ENCODE peak calls at places on chromosomes 12 and 14, in ten cellular contexts. One of them, this sample, is unnamed.

GRCh38 chr12:48818831-48819590 is 715 bp downstream of the CACNB3 start:
- DNase-seq in NCI-H510A: peak
- DNase-seq in colonic mucosa: peak
- DNase-seq in GM10248: no peak
- DNase-seq in cardiac fibroblast: peak
- DNase-seq in iPS-NIHi11: peak
- DNase-seq in posterior vena cava: no peak
- DNase-seq in Ammon's horn: no peak
- DNase-seq in aorta: peak
- DNase-seq in activated T-cell treated with anti-CD3 and anti-CD28 coated beads for 1 hour: no peak
- DNase-seq in this sample: no peak

GRCh38 chr14:51834218-51834617 is 26.2 kb upstream of the GNG2 start:
- DNase-seq in colonic mucosa: no peak
- DNase-seq in Ammon's horn: no peak
- DNase-seq in aorta: no peak
- DNase-seq in cardiac fibroblast: no peak
- DNase-seq in GM10248: no peak
- DNase-seq in posterior vena cava: no peak
- DNase-seq in NCI-H510A: no peak
- DNase-seq in iPS-NIHi11: no peak
- DNase-seq in activated T-cell treated with anti-CD3 and anti-CD28 coated beads for 1 hour: no peak
- DNase-seq in this sample: no peak

GRCh38 chr14:68589447-68590232 is 203.2 kb downstream of the ZFP36L1 start:
- DNase-seq in activated T-cell treated with anti-CD3 and anti-CD28 coated beads for 1 hour: no peak
- DNase-seq in Ammon's horn: no peak
- DNase-seq in aorta: no peak
- DNase-seq in cardiac fibroblast: peak
- DNase-seq in NCI-H510A: no peak
- DNase-seq in colonic mucosa: no peak
- DNase-seq in iPS-NIHi11: no peak
- DNase-seq in GM10248: no peak
- DNase-seq in posterior vena cava: no peak
- DNase-seq in this sample: no peak

GRCh38 chr12:39272934-39273770 is 169.8 kb downstream of the KIF21A start:
- DNase-seq in activated T-cell treated with anti-CD3 and anti-CD28 coated beads for 1 hour: no peak
- DNase-seq in GM10248: no peak
- DNase-seq in aorta: no peak
- DNase-seq in colonic mucosa: peak
- DNase-seq in Ammon's horn: peak
- DNase-seq in cardiac fibroblast: peak
- DNase-seq in posterior vena cava: no peak
- DNase-seq in NCI-H510A: no peak
- DNase-seq in iPS-NIHi11: peak
- DNase-seq in this sample: peak

GRCh38 chr12:89648211-89648930 is 60.3 kb downstream of the ATP2B1 start:
- DNase-seq in cardiac fibroblast: no peak
- DNase-seq in activated T-cell treated with anti-CD3 and anti-CD28 coated beads for 1 hour: no peak
- DNase-seq in colonic mucosa: no peak
- DNase-seq in GM10248: no peak
- DNase-seq in aorta: no peak
- DNase-seq in iPS-NIHi11: peak
- DNase-seq in NCI-H510A: no peak
- DNase-seq in Ammon's horn: no peak
- DNase-seq in posterior vena cava: no peak
- DNase-seq in this sample: peak

GRCh38 chr12:44875417-44875953 is 630 bp downstream of the NELL2 start:
- DNase-seq in aorta: peak
- DNase-seq in Ammon's horn: no peak
- DNase-seq in colonic mucosa: no peak
- DNase-seq in NCI-H510A: peak
- DNase-seq in activated T-cell treated with anti-CD3 and anti-CD28 coated beads for 1 hour: no peak
- DNase-seq in GM10248: peak
- DNase-seq in posterior vena cava: no peak
- DNase-seq in iPS-NIHi11: peak
- DNase-seq in cardiac fibroblast: no peak
- DNase-seq in this sample: no peak

GRCh38 chr12:108587826-108588225 is 10.1 kb downstream of the TMEM119 start:
- DNase-seq in activated T-cell treated with anti-CD3 and anti-CD28 coated beads for 1 hour: no peak
- DNase-seq in Ammon's horn: peak
- DNase-seq in cardiac fibroblast: no peak
- DNase-seq in posterior vena cava: peak
- DNase-seq in colonic mucosa: no peak
- DNase-seq in iPS-NIHi11: no peak
- DNase-seq in aorta: no peak
- DNase-seq in NCI-H510A: no peak
- DNase-seq in GM10248: no peak
- DNase-seq in this sample: no peak

GRCh38 chr14:93207468-93208308 is 632 bp downstream of the UBR7 start:
- DNase-seq in cardiac fibroblast: peak
- DNase-seq in colonic mucosa: peak
- DNase-seq in aorta: no peak
- DNase-seq in iPS-NIHi11: peak
- DNase-seq in GM10248: peak
- DNase-seq in activated T-cell treated with anti-CD3 and anti-CD28 coated beads for 1 hour: no peak
- DNase-seq in Ammon's horn: peak
- DNase-seq in NCI-H510A: no peak
- DNase-seq in posterior vena cava: peak
- DNase-seq in this sample: peak

GRCh38 chr14:32009221-32009620 is 67.9 kb upstream of the ARHGAP5 start:
- DNase-seq in Ammon's horn: no peak
- DNase-seq in cardiac fibroblast: no peak
- DNase-seq in activated T-cell treated with anti-CD3 and anti-CD28 coated beads for 1 hour: no peak
- DNase-seq in aorta: no peak
- DNase-seq in iPS-NIHi11: no peak
- DNase-seq in NCI-H510A: no peak
- DNase-seq in GM10248: no peak
- DNase-seq in posterior vena cava: no peak
- DNase-seq in colonic mucosa: no peak
- DNase-seq in this sample: no peak

GRCh38 chr14:47705683-47706082 is 30.3 kb upstream of the MDGA2 start:
- DNase-seq in NCI-H510A: no peak
- DNase-seq in aorta: no peak
- DNase-seq in GM10248: no peak
- DNase-seq in posterior vena cava: no peak
- DNase-seq in activated T-cell treated with anti-CD3 and anti-CD28 coated beads for 1 hour: no peak
- DNase-seq in cardiac fibroblast: no peak
- DNase-seq in iPS-NIHi11: no peak
- DNase-seq in Ammon's horn: no peak
- DNase-seq in colonic mucosa: no peak
- DNase-seq in this sample: no peak

GRCh38 chr12:82728710-82729109 is 42.0 kb downstream of the TMTC2 start:
- DNase-seq in colonic mucosa: no peak
- DNase-seq in GM10248: no peak
- DNase-seq in NCI-H510A: no peak
- DNase-seq in iPS-NIHi11: no peak
- DNase-seq in cardiac fibroblast: no peak
- DNase-seq in activated T-cell treated with anti-CD3 and anti-CD28 coated beads for 1 hour: no peak
- DNase-seq in Ammon's horn: no peak
- DNase-seq in aorta: no peak
- DNase-seq in posterior vena cava: no peak
- DNase-seq in this sample: no peak

GRCh38 chr14:78136695-78137094 is 33.5 kb upstream of the NRXN3 start:
- DNase-seq in activated T-cell treated with anti-CD3 and anti-CD28 coated beads for 1 hour: no peak
- DNase-seq in GM10248: no peak
- DNase-seq in aorta: no peak
- DNase-seq in iPS-NIHi11: no peak
- DNase-seq in cardiac fibroblast: no peak
- DNase-seq in Ammon's horn: no peak
- DNase-seq in NCI-H510A: no peak
- DNase-seq in posterior vena cava: no peak
- DNase-seq in colonic mucosa: no peak
- DNase-seq in this sample: no peak

GRCh38 chr12:2876431-2877046 is 435 bp downstream of the FOXM1 start:
- DNase-seq in colonic mucosa: no peak
- DNase-seq in NCI-H510A: no peak
- DNase-seq in Ammon's horn: no peak
- DNase-seq in iPS-NIHi11: peak
- DNase-seq in activated T-cell treated with anti-CD3 and anti-CD28 coated beads for 1 hour: no peak
- DNase-seq in posterior vena cava: no peak
- DNase-seq in cardiac fibroblast: peak
- DNase-seq in aorta: peak
- DNase-seq in GM10248: peak
- DNase-seq in this sample: peak

GRCh38 chr12:127231366-127231765 is 1035.6 kb upstream of the TMEM132C start:
- DNase-seq in colonic mucosa: no peak
- DNase-seq in posterior vena cava: no peak
- DNase-seq in aorta: no peak
- DNase-seq in Ammon's horn: no peak
- DNase-seq in cardiac fibroblast: no peak
- DNase-seq in activated T-cell treated with anti-CD3 and anti-CD28 coated beads for 1 hour: no peak
- DNase-seq in GM10248: no peak
- DNase-seq in NCI-H510A: no peak
- DNase-seq in iPS-NIHi11: no peak
- DNase-seq in this sample: peak

GRCh38 chr14:99751539-99752485 is 41.4 kb upstream of the EML1 start:
- DNase-seq in activated T-cell treated with anti-CD3 and anti-CD28 coated beads for 1 hour: no peak
- DNase-seq in iPS-NIHi11: no peak
- DNase-seq in aorta: peak
- DNase-seq in cardiac fibroblast: peak
- DNase-seq in Ammon's horn: no peak
- DNase-seq in colonic mucosa: no peak
- DNase-seq in GM10248: no peak
- DNase-seq in NCI-H510A: no peak
- DNase-seq in posterior vena cava: no peak
- DNase-seq in this sample: peak

GRCh38 chr12:110279561-110279960 is 1.5 kb upstream of the ATP2A2 start:
- DNase-seq in Ammon's horn: no peak
- DNase-seq in iPS-NIHi11: no peak
- DNase-seq in activated T-cell treated with anti-CD3 and anti-CD28 coated beads for 1 hour: no peak
- DNase-seq in aorta: no peak
- DNase-seq in cardiac fibroblast: no peak
- DNase-seq in GM10248: no peak
- DNase-seq in posterior vena cava: no peak
- DNase-seq in colonic mucosa: no peak
- DNase-seq in NCI-H510A: no peak
- DNase-seq in this sample: no peak

GRCh38 chr12:108247130-108247529 is 92.0 kb downstream of the CMKLR1 start:
- DNase-seq in iPS-NIHi11: no peak
- DNase-seq in colonic mucosa: no peak
- DNase-seq in activated T-cell treated with anti-CD3 and anti-CD28 coated beads for 1 hour: no peak
- DNase-seq in NCI-H510A: no peak
- DNase-seq in posterior vena cava: no peak
- DNase-seq in aorta: no peak
- DNase-seq in GM10248: no peak
- DNase-seq in cardiac fibroblast: no peak
- DNase-seq in Ammon's horn: no peak
- DNase-seq in this sample: no peak

GRCh38 chr12:93163260-93164036 is 214.3 kb upstream of the NUDT4 start:
- DNase-seq in iPS-NIHi11: no peak
- DNase-seq in activated T-cell treated with anti-CD3 and anti-CD28 coated beads for 1 hour: no peak
- DNase-seq in colonic mucosa: no peak
- DNase-seq in GM10248: no peak
- DNase-seq in aorta: no peak
- DNase-seq in posterior vena cava: no peak
- DNase-seq in Ammon's horn: no peak
- DNase-seq in cardiac fibroblast: peak
- DNase-seq in NCI-H510A: no peak
- DNase-seq in this sample: peak

GRCh38 chr14:38286481-38286880 is 30.6 kb upstream of the CLEC14A start:
- DNase-seq in GM10248: no peak
- DNase-seq in iPS-NIHi11: no peak
- DNase-seq in cardiac fibroblast: peak
- DNase-seq in colonic mucosa: no peak
- DNase-seq in NCI-H510A: no peak
- DNase-seq in Ammon's horn: no peak
- DNase-seq in activated T-cell treated with anti-CD3 and anti-CD28 coated beads for 1 hour: no peak
- DNase-seq in aorta: no peak
- DNase-seq in posterior vena cava: no peak
- DNase-seq in this sample: no peak

GRCh38 chr12:26062566-26062965 is 62.3 kb downstream of the BHLHE41 start:
- DNase-seq in posterior vena cava: no peak
- DNase-seq in Ammon's horn: no peak
- DNase-seq in iPS-NIHi11: no peak
- DNase-seq in colonic mucosa: no peak
- DNase-seq in activated T-cell treated with anti-CD3 and anti-CD28 coated beads for 1 hour: no peak
- DNase-seq in aorta: no peak
- DNase-seq in NCI-H510A: no peak
- DNase-seq in cardiac fibroblast: peak
- DNase-seq in GM10248: no peak
- DNase-seq in this sample: peak

This sample was measured in HFFc6.